ENCODE peak calls at places on chromosomes 4 and X, in four cellular contexts. Z is sigmoid colon, M is DND-41, V is HepG2. T is an unnamed sample.

GRCh38 chr4:121272526-121272925 is 108.3 kb downstream of the QRFPR start:
- DNase-seq in Z (no peak), M (no peak), V (no peak), T (no peak)

GRCh38 chrX:46456125-46456922 is 88.9 kb downstream of the ZNF674 start:
- DNase-seq in Z (no peak), M (no peak), V (no peak), T (peak; percentile 75)

GRCh38 chr4:26388671-26389070 is 67.9 kb downstream of the RBPJ start:
- DNase-seq in Z (no peak), M (no peak), V (no peak), T (no peak)

GRCh38 chrX:51837926-51838325 is 55.5 kb upstream of the MAGED1 start:
- DNase-seq in Z (peak; percentile 70), M (no peak), V (no peak), T (no peak)

GRCh38 chrX:30312858-30313257 is 3.7 kb upstream of the NR0B1 start:
- DNase-seq in Z (no peak), M (no peak), V (no peak), T (no peak)

GRCh38 chrX:14027511-14028019 is 2.1 kb downstream of the GEMIN8 start:
- DNase-seq in Z (no peak), M (no peak), V (peak; percentile 1), T (no peak)

GRCh38 chr4:152278505-152279301 is 257.2 kb downstream of the FBXW7 start:
- DNase-seq in Z (no peak), M (no peak), V (no peak), T (no peak)

GRCh38 chr4:131348258-131348657 is 1800.8 kb upstream of the PCDH10 start:
- DNase-seq in Z (no peak), M (no peak), V (no peak), T (no peak)

GRCh38 chr4:10075158-10075863 is 41.3 kb downstream of the WDR1 start:
- DNase-seq in Z (peak; percentile 63), M (no peak), V (no peak), T (no peak)

GRCh38 chr4:23902203-23902602 is 12.4 kb upstream of the PPARGC1A start:
- DNase-seq in Z (no peak), M (no peak), V (no peak), T (no peak)
- TF ChIP-seq CTCF in Z (no peak), M (peak; percentile 14), V (no peak), T (peak; percentile 10)

DNA sequence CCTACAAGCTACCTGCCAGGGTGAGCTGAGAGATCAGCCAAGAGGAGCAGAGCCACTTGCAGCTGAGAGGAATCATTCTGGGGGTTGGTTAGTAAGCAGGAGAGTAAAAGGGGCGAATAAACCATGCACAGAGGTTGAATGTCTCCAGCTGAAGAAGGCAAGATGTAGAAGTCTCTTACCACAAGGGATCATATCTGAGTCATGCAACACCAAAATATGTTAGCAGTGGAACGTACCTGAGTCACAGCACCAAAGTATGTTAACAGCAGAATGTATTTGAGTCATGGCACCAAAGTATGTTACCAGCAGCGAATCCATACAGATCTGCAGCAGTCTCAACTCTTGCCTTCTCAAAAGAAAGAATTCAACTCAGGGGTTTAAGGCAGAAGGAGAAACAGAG is 29.9 kb downstream of the C4orf51 start:
- DNase-seq in Z (no peak), M (no peak), V (no peak), T (no peak)
- TF ChIP-seq CTCF in Z (no peak), M (no peak), V (no peak), T (no peak)

GRCh38 chrX:55524487-55524886 is 34.8 kb upstream of the USP51 start:
- DNase-seq in Z (no peak), M (no peak), V (peak; percentile 0), T (peak; percentile 8)
- TF ChIP-seq CTCF in Z (no peak), M (no peak), V (no peak), T (peak; percentile 29)

GRCh38 chr4:94341468-94341867 is 1.2 kb downstream of the HPGDS start:
- DNase-seq in Z (no peak), M (no peak), V (no peak), T (no peak)
- TF ChIP-seq CTCF in Z (no peak), M (no peak), V (no peak), T (no peak)

GRCh38 chr4:129220254-129220653 is 124.3 kb downstream of the C4orf33 start:
- DNase-seq in Z (no peak), M (no peak), V (no peak), T (no peak)
- TF ChIP-seq CTCF in Z (no peak), M (no peak), V (no peak), T (no peak)

GRCh38 chr4:1767770-1768366 is 25.2 kb upstream of the FGFR3 start:
- DNase-seq in Z (no peak), M (no peak), V (peak; percentile 76), T (no peak)
- TF ChIP-seq CTCF in Z (no peak), M (peak; percentile 9), V (peak; percentile 71), T (no peak)

GRCh38 chr4:48906283-48907173 is at the start of gene OCIAD2:
- DNase-seq in Z (peak; percentile 69), M (peak; percentile 91), V (no peak), T (peak; percentile 55)
- TF ChIP-seq CTCF in Z (no peak), M (peak; percentile 74), V (no peak), T (peak; percentile 65)

DNA sequence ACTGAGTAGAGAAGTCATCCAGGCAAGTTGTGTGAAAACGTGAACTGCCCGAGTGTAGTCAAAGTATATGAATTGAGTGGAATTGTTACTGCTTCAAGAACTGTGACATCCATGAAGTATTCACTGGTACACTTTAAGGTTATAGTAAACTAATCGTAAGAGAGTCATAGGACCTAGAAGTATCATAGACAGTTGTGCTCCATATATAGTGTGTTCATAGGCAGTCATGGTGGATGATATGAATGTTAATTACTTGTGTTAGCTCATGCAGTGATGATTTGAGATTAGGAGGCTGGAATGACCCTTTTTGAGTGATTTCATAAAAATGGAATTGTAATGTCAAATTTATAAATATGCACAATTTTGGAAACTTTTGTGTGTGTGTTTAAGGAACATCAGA is 81.3 kb upstream of the TLR2 start:
- DNase-seq in Z (no peak), M (no peak), V (no peak), T (no peak)
- TF ChIP-seq CTCF in Z (no peak), M (no peak), V (no peak), T (no peak)